ENCODE peak calls at places on chromosomes 7 and 10, in ten cellular contexts. One of them, this sample, is unnamed.
A peak's percentile ranks its signal among the peaks of the same experiment; 100 is the strongest.

GRCh38 chr7:136997735-136998134 is 129.3 kb downstream of the CHRM2 start:
- DNase-seq in AG10803: peak; percentile 33
- DNase-seq in endodermal cell: no peak
- DNase-seq in fibroblast of pulmonary artery: no peak
- DNase-seq in HFF-Myc: no peak
- DNase-seq in fibroblast of the aortic adventitia: no peak
- DNase-seq in CD8-positive, alpha-beta T cell: no peak
- DNase-seq in fibroblast of mammary gland: no peak
- DNase-seq in kidney: no peak
- DNase-seq in hepatocyte: no peak
- DNase-seq in this sample: no peak

GRCh38 chr7:103150192-103150591 is 1.3 kb upstream of the NAPEPLD start:
- DNase-seq in AG10803: no peak
- DNase-seq in endodermal cell: no peak
- DNase-seq in fibroblast of pulmonary artery: no peak
- DNase-seq in HFF-Myc: no peak
- DNase-seq in fibroblast of the aortic adventitia: no peak
- DNase-seq in CD8-positive, alpha-beta T cell: no peak
- DNase-seq in fibroblast of mammary gland: no peak
- DNase-seq in kidney: no peak
- DNase-seq in hepatocyte: peak; percentile 68
- DNase-seq in this sample: no peak

GRCh38 chr7:83413425-83413824 is 235.5 kb downstream of the SEMA3E start:
- DNase-seq in AG10803: peak; percentile 35
- DNase-seq in endodermal cell: no peak
- DNase-seq in fibroblast of pulmonary artery: peak; percentile 58
- DNase-seq in HFF-Myc: no peak
- DNase-seq in fibroblast of the aortic adventitia: peak; percentile 44
- DNase-seq in CD8-positive, alpha-beta T cell: no peak
- DNase-seq in fibroblast of mammary gland: peak; percentile 64
- DNase-seq in kidney: no peak
- DNase-seq in hepatocyte: no peak
- DNase-seq in this sample: peak; percentile 71

GRCh38 chr7:152924238-152924637 is 164.7 kb downstream of the ACTR3B start:
- DNase-seq in AG10803: no peak
- DNase-seq in endodermal cell: no peak
- DNase-seq in fibroblast of pulmonary artery: no peak
- DNase-seq in HFF-Myc: no peak
- DNase-seq in fibroblast of the aortic adventitia: no peak
- DNase-seq in CD8-positive, alpha-beta T cell: no peak
- DNase-seq in fibroblast of mammary gland: no peak
- DNase-seq in kidney: no peak
- DNase-seq in hepatocyte: no peak
- DNase-seq in this sample: no peak

GRCh38 chr10:112376578-112376855 is 2.6 kb downstream of the ACSL5 start:
- DNase-seq in AG10803: no peak
- DNase-seq in endodermal cell: no peak
- DNase-seq in fibroblast of pulmonary artery: no peak
- DNase-seq in HFF-Myc: no peak
- DNase-seq in fibroblast of the aortic adventitia: no peak
- DNase-seq in CD8-positive, alpha-beta T cell: no peak
- DNase-seq in fibroblast of mammary gland: no peak
- DNase-seq in kidney: no peak
- DNase-seq in hepatocyte: no peak
- DNase-seq in this sample: no peak

GRCh38 chr7:120920588-120920987 is 30.0 kb upstream of the ING3 start:
- DNase-seq in AG10803: no peak
- DNase-seq in endodermal cell: no peak
- DNase-seq in fibroblast of pulmonary artery: no peak
- DNase-seq in HFF-Myc: no peak
- DNase-seq in fibroblast of the aortic adventitia: no peak
- DNase-seq in CD8-positive, alpha-beta T cell: no peak
- DNase-seq in fibroblast of mammary gland: no peak
- DNase-seq in kidney: no peak
- DNase-seq in hepatocyte: no peak
- DNase-seq in this sample: no peak

GRCh38 chr7:115068220-115068619 is 146.3 kb downstream of the MDFIC start:
- DNase-seq in AG10803: no peak
- DNase-seq in endodermal cell: no peak
- DNase-seq in fibroblast of pulmonary artery: no peak
- DNase-seq in HFF-Myc: no peak
- DNase-seq in fibroblast of the aortic adventitia: no peak
- DNase-seq in CD8-positive, alpha-beta T cell: no peak
- DNase-seq in fibroblast of mammary gland: peak; percentile 54
- DNase-seq in kidney: no peak
- DNase-seq in hepatocyte: no peak
- DNase-seq in this sample: peak; percentile 50

GRCh38 chr7:78379148-78379547 is 580.6 kb downstream of the PHTF2 start:
- DNase-seq in AG10803: peak; percentile 29
- DNase-seq in endodermal cell: no peak
- DNase-seq in fibroblast of pulmonary artery: peak; percentile 1
- DNase-seq in HFF-Myc: peak; percentile 1
- DNase-seq in fibroblast of the aortic adventitia: peak; percentile 39
- DNase-seq in CD8-positive, alpha-beta T cell: no peak
- DNase-seq in fibroblast of mammary gland: peak; percentile 37
- DNase-seq in kidney: no peak
- DNase-seq in hepatocyte: no peak
- DNase-seq in this sample: peak; percentile 9

GRCh38 chr7:133344275-133344674 is 91.4 kb downstream of the EXOC4 start:
- DNase-seq in AG10803: peak; percentile 25
- DNase-seq in endodermal cell: no peak
- DNase-seq in fibroblast of pulmonary artery: peak; percentile 49
- DNase-seq in HFF-Myc: no peak
- DNase-seq in fibroblast of the aortic adventitia: peak; percentile 53
- DNase-seq in CD8-positive, alpha-beta T cell: no peak
- DNase-seq in fibroblast of mammary gland: peak; percentile 32
- DNase-seq in kidney: no peak
- DNase-seq in hepatocyte: no peak
- DNase-seq in this sample: no peak

GRCh38 chr10:119136084-119136483 is 29.4 kb downstream of the SFXN4 start:
- DNase-seq in AG10803: peak; percentile 67
- DNase-seq in endodermal cell: no peak
- DNase-seq in fibroblast of pulmonary artery: no peak
- DNase-seq in HFF-Myc: no peak
- DNase-seq in fibroblast of the aortic adventitia: no peak
- DNase-seq in CD8-positive, alpha-beta T cell: no peak
- DNase-seq in fibroblast of mammary gland: peak; percentile 24
- DNase-seq in kidney: no peak
- DNase-seq in hepatocyte: no peak
- DNase-seq in this sample: no peak

GRCh38 chr10:4802711-4803487 is 23.1 kb upstream of the AKR1E2 start:
- DNase-seq in AG10803: no peak
- DNase-seq in endodermal cell: no peak
- DNase-seq in fibroblast of pulmonary artery: no peak
- DNase-seq in HFF-Myc: no peak
- DNase-seq in fibroblast of the aortic adventitia: no peak
- DNase-seq in CD8-positive, alpha-beta T cell: no peak
- DNase-seq in fibroblast of mammary gland: no peak
- DNase-seq in kidney: no peak
- DNase-seq in hepatocyte: no peak
- DNase-seq in this sample: no peak

GRCh38 chr7:5424689-5425506 is 1.3 kb upstream of the TNRC18 start:
- DNase-seq in AG10803: peak; percentile 66
- DNase-seq in endodermal cell: peak; percentile 72
- DNase-seq in fibroblast of pulmonary artery: no peak
- DNase-seq in HFF-Myc: no peak
- DNase-seq in fibroblast of the aortic adventitia: peak; percentile 67
- DNase-seq in CD8-positive, alpha-beta T cell: no peak
- DNase-seq in fibroblast of mammary gland: peak; percentile 47
- DNase-seq in kidney: peak; percentile 85
- DNase-seq in hepatocyte: peak; percentile 74
- DNase-seq in this sample: peak; percentile 57

GRCh38 chr10:10213237-10213636 is 804.4 kb upstream of the CELF2 start:
- DNase-seq in AG10803: no peak
- DNase-seq in endodermal cell: no peak
- DNase-seq in fibroblast of pulmonary artery: no peak
- DNase-seq in HFF-Myc: no peak
- DNase-seq in fibroblast of the aortic adventitia: no peak
- DNase-seq in CD8-positive, alpha-beta T cell: no peak
- DNase-seq in fibroblast of mammary gland: no peak
- DNase-seq in kidney: no peak
- DNase-seq in hepatocyte: no peak
- DNase-seq in this sample: no peak

GRCh38 chr7:96720843-96721242 is 11.2 kb upstream of the SEM1 start:
- DNase-seq in AG10803: peak; percentile 5
- DNase-seq in endodermal cell: no peak
- DNase-seq in fibroblast of pulmonary artery: peak; percentile 74
- DNase-seq in HFF-Myc: no peak
- DNase-seq in fibroblast of the aortic adventitia: peak; percentile 57
- DNase-seq in CD8-positive, alpha-beta T cell: no peak
- DNase-seq in fibroblast of mammary gland: peak; percentile 69
- DNase-seq in kidney: no peak
- DNase-seq in hepatocyte: peak; percentile 16
- DNase-seq in this sample: peak; percentile 2

GRCh38 chr7:149422914-149423285 is 38.0 kb downstream of the ZNF777 start:
- DNase-seq in AG10803: no peak
- DNase-seq in endodermal cell: no peak
- DNase-seq in fibroblast of pulmonary artery: no peak
- DNase-seq in HFF-Myc: no peak
- DNase-seq in fibroblast of the aortic adventitia: no peak
- DNase-seq in CD8-positive, alpha-beta T cell: peak; percentile 30
- DNase-seq in fibroblast of mammary gland: no peak
- DNase-seq in kidney: peak; percentile 75
- DNase-seq in hepatocyte: no peak
- DNase-seq in this sample: peak; percentile 10

GRCh38 chr10:11612004-11613001 is 853 bp upstream of the USP6NL start:
- DNase-seq in AG10803: no peak
- DNase-seq in endodermal cell: no peak
- DNase-seq in fibroblast of pulmonary artery: peak; percentile 10
- DNase-seq in HFF-Myc: no peak
- DNase-seq in fibroblast of the aortic adventitia: peak; percentile 28
- DNase-seq in CD8-positive, alpha-beta T cell: peak; percentile 9
- DNase-seq in fibroblast of mammary gland: no peak
- DNase-seq in kidney: no peak
- DNase-seq in hepatocyte: peak; percentile 16
- DNase-seq in this sample: peak; percentile 24

GRCh38 chr7:69365588-69366241 is 232.6 kb upstream of the AUTS2 start:
- DNase-seq in AG10803: peak; percentile 88
- DNase-seq in endodermal cell: no peak
- DNase-seq in fibroblast of pulmonary artery: no peak
- DNase-seq in HFF-Myc: no peak
- DNase-seq in fibroblast of the aortic adventitia: peak; percentile 18
- DNase-seq in CD8-positive, alpha-beta T cell: no peak
- DNase-seq in fibroblast of mammary gland: peak; percentile 91
- DNase-seq in kidney: no peak
- DNase-seq in hepatocyte: peak; percentile 61
- DNase-seq in this sample: no peak

GRCh38 chr10:6033954-6034353 is 28.2 kb downstream of the IL2RA start:
- DNase-seq in AG10803: peak; percentile 68
- DNase-seq in endodermal cell: peak; percentile 33
- DNase-seq in fibroblast of pulmonary artery: no peak
- DNase-seq in HFF-Myc: no peak
- DNase-seq in fibroblast of the aortic adventitia: no peak
- DNase-seq in CD8-positive, alpha-beta T cell: no peak
- DNase-seq in fibroblast of mammary gland: peak; percentile 61
- DNase-seq in kidney: no peak
- DNase-seq in hepatocyte: no peak
- DNase-seq in this sample: peak; percentile 48

GRCh38 chr7:28409716-28410627 is 2.3 kb upstream of the CREB5 start:
- DNase-seq in AG10803: peak; percentile 38
- DNase-seq in endodermal cell: peak; percentile 84
- DNase-seq in fibroblast of pulmonary artery: peak; percentile 49
- DNase-seq in HFF-Myc: no peak
- DNase-seq in fibroblast of the aortic adventitia: peak; percentile 41
- DNase-seq in CD8-positive, alpha-beta T cell: no peak
- DNase-seq in fibroblast of mammary gland: peak; percentile 35
- DNase-seq in kidney: peak; percentile 80
- DNase-seq in hepatocyte: peak; percentile 63
- DNase-seq in this sample: no peak

GRCh38 chr10:17282311-17282710 is 54.3 kb downstream of the VIM start:
- DNase-seq in AG10803: no peak
- DNase-seq in endodermal cell: no peak
- DNase-seq in fibroblast of pulmonary artery: no peak
- DNase-seq in HFF-Myc: no peak
- DNase-seq in fibroblast of the aortic adventitia: no peak
- DNase-seq in CD8-positive, alpha-beta T cell: no peak
- DNase-seq in fibroblast of mammary gland: no peak
- DNase-seq in kidney: no peak
- DNase-seq in hepatocyte: no peak
- DNase-seq in this sample: no peak

GRCh38 chr7:154259396-154259795 is 207.2 kb downstream of the DPP6 start:
- DNase-seq in AG10803: no peak
- DNase-seq in endodermal cell: peak; percentile 58
- DNase-seq in fibroblast of pulmonary artery: no peak
- DNase-seq in HFF-Myc: no peak
- DNase-seq in fibroblast of the aortic adventitia: no peak
- DNase-seq in CD8-positive, alpha-beta T cell: no peak
- DNase-seq in fibroblast of mammary gland: no peak
- DNase-seq in kidney: no peak
- DNase-seq in hepatocyte: no peak
- DNase-seq in this sample: no peak

GRCh38 chr7:39910108-39910869 is 39.8 kb upstream of the CDK13 start:
- DNase-seq in AG10803: peak; percentile 45
- DNase-seq in endodermal cell: no peak
- DNase-seq in fibroblast of pulmonary artery: peak; percentile 51
- DNase-seq in HFF-Myc: peak; percentile 24
- DNase-seq in fibroblast of the aortic adventitia: peak; percentile 37
- DNase-seq in CD8-positive, alpha-beta T cell: no peak
- DNase-seq in fibroblast of mammary gland: peak; percentile 58
- DNase-seq in kidney: no peak
- DNase-seq in hepatocyte: no peak
- DNase-seq in this sample: peak; percentile 54
- TF ChIP-seq CTCF in AG10803: no peak
- TF ChIP-seq CTCF in endodermal cell: no peak
- TF ChIP-seq CTCF in fibroblast of pulmonary artery: no peak
- TF ChIP-seq CTCF in HFF-Myc: no peak
- TF ChIP-seq CTCF in fibroblast of the aortic adventitia: no peak
- TF ChIP-seq CTCF in CD8-positive, alpha-beta T cell: no peak
- TF ChIP-seq CTCF in fibroblast of mammary gland: no peak
- TF ChIP-seq CTCF in kidney: no peak
- TF ChIP-seq CTCF in hepatocyte: no peak
- TF ChIP-seq CTCF in this sample: no peak

GRCh38 chr10:18665815-18666558 is 6.8 kb downstream of the ARL5B start:
- DNase-seq in AG10803: peak; percentile 17
- DNase-seq in endodermal cell: no peak
- DNase-seq in fibroblast of pulmonary artery: no peak
- DNase-seq in HFF-Myc: no peak
- DNase-seq in fibroblast of the aortic adventitia: peak; percentile 35
- DNase-seq in CD8-positive, alpha-beta T cell: no peak
- DNase-seq in fibroblast of mammary gland: no peak
- DNase-seq in kidney: no peak
- DNase-seq in hepatocyte: no peak
- DNase-seq in this sample: no peak
- H3K4me3 ChIP-seq in AG10803: no peak overlapping the region
- H3K4me3 ChIP-seq in endodermal cell: peak overlapping the region; percentile 32
- H3K4me3 ChIP-seq in fibroblast of pulmonary artery: no peak overlapping the region
- H3K4me3 ChIP-seq in HFF-Myc: no peak overlapping the region
- H3K4me3 ChIP-seq in fibroblast of the aortic adventitia: no peak overlapping the region
- H3K4me3 ChIP-seq in CD8-positive, alpha-beta T cell: no peak overlapping the region
- H3K4me3 ChIP-seq in fibroblast of mammary gland: no peak overlapping the region
- H3K4me3 ChIP-seq in kidney: no peak overlapping the region
- H3K4me3 ChIP-seq in hepatocyte: no peak overlapping the region
- H3K4me3 ChIP-seq in this sample: no peak overlapping the region

GRCh38 chr10:32746869-32747268 is 211.2 kb downstream of the ITGB1 start:
- DNase-seq in AG10803: no peak
- DNase-seq in endodermal cell: no peak
- DNase-seq in fibroblast of pulmonary artery: no peak
- DNase-seq in HFF-Myc: no peak
- DNase-seq in fibroblast of the aortic adventitia: no peak
- DNase-seq in CD8-positive, alpha-beta T cell: no peak
- DNase-seq in fibroblast of mammary gland: no peak
- DNase-seq in kidney: peak; percentile 30
- DNase-seq in hepatocyte: no peak
- DNase-seq in this sample: no peak
- TF ChIP-seq CTCF in AG10803: no peak
- TF ChIP-seq CTCF in endodermal cell: no peak
- TF ChIP-seq CTCF in fibroblast of pulmonary artery: no peak
- TF ChIP-seq CTCF in HFF-Myc: no peak
- TF ChIP-seq CTCF in fibroblast of the aortic adventitia: no peak
- TF ChIP-seq CTCF in CD8-positive, alpha-beta T cell: no peak
- TF ChIP-seq CTCF in fibroblast of mammary gland: no peak
- TF ChIP-seq CTCF in kidney: no peak
- TF ChIP-seq CTCF in hepatocyte: no peak
- TF ChIP-seq CTCF in this sample: no peak

GRCh38 chr10:77012811-77013500 is 624.7 kb downstream of the KCNMA1 start:
- DNase-seq in AG10803: no peak
- DNase-seq in endodermal cell: no peak
- DNase-seq in fibroblast of pulmonary artery: no peak
- DNase-seq in HFF-Myc: no peak
- DNase-seq in fibroblast of the aortic adventitia: peak; percentile 30
- DNase-seq in CD8-positive, alpha-beta T cell: no peak
- DNase-seq in fibroblast of mammary gland: no peak
- DNase-seq in kidney: no peak
- DNase-seq in hepatocyte: no peak
- DNase-seq in this sample: no peak
- H3K4me3 ChIP-seq in AG10803: no peak overlapping the region
- H3K4me3 ChIP-seq in endodermal cell: no peak overlapping the region
- H3K4me3 ChIP-seq in fibroblast of pulmonary artery: no peak overlapping the region
- H3K4me3 ChIP-seq in HFF-Myc: no peak overlapping the region
- H3K4me3 ChIP-seq in fibroblast of the aortic adventitia: no peak overlapping the region
- H3K4me3 ChIP-seq in CD8-positive, alpha-beta T cell: no peak overlapping the region
- H3K4me3 ChIP-seq in fibroblast of mammary gland: no peak overlapping the region
- H3K4me3 ChIP-seq in kidney: no peak overlapping the region
- H3K4me3 ChIP-seq in hepatocyte: no peak overlapping the region
- H3K4me3 ChIP-seq in this sample: no peak overlapping the region